ENCODE peak calls at places on chromosomes 4 and X, in eight cellular contexts. H is anterior cingulate cortex; D is CD4-positive, CD25-positive, alpha-beta regulatory T cell; M is Right ventricle myocardium inferior; P is A673; V is posterior cingulate gyrus; B is DMS153; R is NCI-H446 treated with DMSO at 0.1 percent for 48 hours. G is an unnamed sample.

GRCh38 chr4:155342142-155342541 is 34.6 kb downstream of the MAP9 start:
- DNase-seq in P (no peak), D (no peak), V (no peak), M (no peak), H (no peak), R (no peak), B (no peak), G (no peak)

GRCh38 chr4:98386-98785 is 25.9 kb upstream of the ZNF718 start:
- DNase-seq in P (no peak), H (no peak), B (no peak), V (no peak), R (no peak), D (no peak), M (no peak), G (no peak)

GRCh38 chr4:23881052-23881501 is 8.8 kb downstream of the PPARGC1A start:
- DNase-seq in M (no peak), B (peak; percentile 76), P (no peak), V (no peak), D (no peak), R (no peak), H (no peak), G (no peak)

GRCh38 chr4:7771056-7771455 is 168.6 kb downstream of the AFAP1 start:
- DNase-seq in B (no peak), R (no peak), M (no peak), P (no peak), H (no peak), D (peak; percentile 23), V (peak; percentile 77), G (peak; percentile 48)

GRCh38 chr4:145829629-145830395 is 108.8 kb downstream of the ZNF827 start:
- DNase-seq in R (no peak), H (no peak), B (no peak), D (peak; percentile 52), V (no peak), P (no peak), M (no peak), G (no peak)

GRCh38 chr4:112514449-112515277 is 1.3 kb downstream of the NEUROG2 start:
- DNase-seq in D (no peak), P (peak; percentile 42), B (no peak), M (no peak), V (peak; percentile 85), H (no peak), R (no peak), G (no peak)

GRCh38 chrX:120419465-120419864 is 49.6 kb downstream of the LAMP2 start:
- DNase-seq in B (no peak), M (no peak), V (no peak), D (peak; percentile 59), H (no peak), P (peak; percentile 35), R (no peak), G (peak; percentile 2)

GRCh38 chrX:155957843-155958242 is 39.7 kb upstream of the IL9R start:
- DNase-seq in M (no peak), D (no peak), H (no peak), B (no peak), R (no peak), V (no peak), P (no peak), G (no peak)

GRCh38 chr4:8774071-8774470 is 97.6 kb downstream of the HMX1 start:
- DNase-seq in V (peak; percentile 46), P (no peak), B (no peak), R (no peak), M (peak; percentile 51), H (no peak), D (no peak), G (no peak)

GRCh38 chrX:10106801-10107200 is 50.0 kb upstream of the CLCN4 start:
- DNase-seq in V (no peak), M (no peak), R (no peak), D (peak; percentile 87), B (no peak), H (no peak), P (no peak), G (peak; percentile 57)

G was measured in central memory CD4-positive, alpha-beta T cell.